ENCODE peak calls at places on chromosome 12, in ten cellular contexts. One of them, this sample, is unnamed. For H3K4me1, the result is how much of the 10 kb centered on the place peaks cover.

GRCh38 chr12:4943067-4943937 is 33.6 kb downstream of the KCNA1 start:
- DNase-seq in thoracic aorta: no peak
- DNase-seq in left lung: no peak
- DNase-seq in A549: no peak
- DNase-seq in upper lobe of right lung: no peak
- DNase-seq in PC-3: no peak
- DNase-seq in gastrocnemius medialis: no peak
- DNase-seq in OCI-LY7: no peak
- DNase-seq in CD8-positive, alpha-beta T cell: no peak
- DNase-seq in body of pancreas: no peak
- DNase-seq in this sample: no peak

GRCh38 chr12:52278931-52279682 is 4.7 kb downstream of the KRT86 start:
- DNase-seq in thoracic aorta: no peak
- DNase-seq in left lung: peak
- DNase-seq in A549: peak
- DNase-seq in upper lobe of right lung: peak
- DNase-seq in PC-3: peak
- DNase-seq in gastrocnemius medialis: peak
- DNase-seq in OCI-LY7: peak
- DNase-seq in CD8-positive, alpha-beta T cell: peak
- DNase-seq in body of pancreas: peak
- DNase-seq in this sample: peak

GRCh38 chr12:113140706-113141105 is 5.1 kb upstream of the RASAL1 start:
- DNase-seq in thoracic aorta: no peak
- DNase-seq in left lung: no peak
- DNase-seq in A549: no peak
- DNase-seq in upper lobe of right lung: no peak
- DNase-seq in PC-3: no peak
- DNase-seq in gastrocnemius medialis: no peak
- DNase-seq in OCI-LY7: no peak
- DNase-seq in CD8-positive, alpha-beta T cell: no peak
- DNase-seq in body of pancreas: no peak
- DNase-seq in this sample: no peak

GRCh38 chr12:116448165-116448756 is 110.9 kb upstream of the MAP1LC3B2 start:
- DNase-seq in thoracic aorta: no peak
- DNase-seq in left lung: no peak
- DNase-seq in A549: no peak
- DNase-seq in upper lobe of right lung: no peak
- DNase-seq in PC-3: peak
- DNase-seq in gastrocnemius medialis: no peak
- DNase-seq in OCI-LY7: no peak
- DNase-seq in CD8-positive, alpha-beta T cell: no peak
- DNase-seq in body of pancreas: no peak
- DNase-seq in this sample: no peak

GRCh38 chr12:121064116-121064515 is 25.1 kb upstream of the OASL start:
- DNase-seq in thoracic aorta: no peak
- DNase-seq in left lung: no peak
- DNase-seq in A549: no peak
- DNase-seq in upper lobe of right lung: no peak
- DNase-seq in PC-3: no peak
- DNase-seq in gastrocnemius medialis: no peak
- DNase-seq in OCI-LY7: no peak
- DNase-seq in CD8-positive, alpha-beta T cell: no peak
- DNase-seq in body of pancreas: no peak
- DNase-seq in this sample: no peak

GRCh38 chr12:76042147-76042546 is 10.6 kb upstream of the PHLDA1 start:
- DNase-seq in thoracic aorta: no peak
- DNase-seq in left lung: no peak
- DNase-seq in A549: no peak
- DNase-seq in upper lobe of right lung: no peak
- DNase-seq in PC-3: no peak
- DNase-seq in gastrocnemius medialis: no peak
- DNase-seq in OCI-LY7: no peak
- DNase-seq in CD8-positive, alpha-beta T cell: no peak
- DNase-seq in body of pancreas: no peak
- DNase-seq in this sample: no peak

GRCh38 chr12:59087077-59087673 is 166.9 kb upstream of the LRIG3 start:
- DNase-seq in thoracic aorta: no peak
- DNase-seq in left lung: no peak
- DNase-seq in A549: no peak
- DNase-seq in upper lobe of right lung: no peak
- DNase-seq in PC-3: peak
- DNase-seq in gastrocnemius medialis: no peak
- DNase-seq in OCI-LY7: no peak
- DNase-seq in CD8-positive, alpha-beta T cell: no peak
- DNase-seq in body of pancreas: peak
- DNase-seq in this sample: no peak

GRCh38 chr12:47576256-47576655 is 129.6 kb downstream of the RPAP3 start:
- DNase-seq in thoracic aorta: no peak
- DNase-seq in left lung: no peak
- DNase-seq in A549: no peak
- DNase-seq in upper lobe of right lung: no peak
- DNase-seq in PC-3: no peak
- DNase-seq in gastrocnemius medialis: no peak
- DNase-seq in OCI-LY7: no peak
- DNase-seq in CD8-positive, alpha-beta T cell: no peak
- DNase-seq in body of pancreas: no peak
- DNase-seq in this sample: no peak

GRCh38 chr12:66623455-66623854 is 55.4 kb downstream of the GRIP1 start:
- DNase-seq in thoracic aorta: no peak
- DNase-seq in left lung: no peak
- DNase-seq in A549: no peak
- DNase-seq in upper lobe of right lung: no peak
- DNase-seq in PC-3: peak
- DNase-seq in gastrocnemius medialis: no peak
- DNase-seq in OCI-LY7: peak
- DNase-seq in CD8-positive, alpha-beta T cell: no peak
- DNase-seq in body of pancreas: no peak
- DNase-seq in this sample: no peak

GRCh38 chr12:19322376-19322775 is 116.9 kb upstream of the AEBP2 start:
- DNase-seq in thoracic aorta: no peak
- DNase-seq in left lung: no peak
- DNase-seq in A549: no peak
- DNase-seq in upper lobe of right lung: no peak
- DNase-seq in PC-3: no peak
- DNase-seq in gastrocnemius medialis: no peak
- DNase-seq in OCI-LY7: no peak
- DNase-seq in CD8-positive, alpha-beta T cell: no peak
- DNase-seq in body of pancreas: no peak
- DNase-seq in this sample: no peak

GRCh38 chr12:4719821-4720636 is at the start of gene GALNT8:
- DNase-seq in thoracic aorta: no peak
- DNase-seq in left lung: no peak
- DNase-seq in A549: no peak
- DNase-seq in upper lobe of right lung: no peak
- DNase-seq in PC-3: peak
- DNase-seq in gastrocnemius medialis: no peak
- DNase-seq in OCI-LY7: no peak
- DNase-seq in CD8-positive, alpha-beta T cell: no peak
- DNase-seq in body of pancreas: no peak
- DNase-seq in this sample: no peak

DNA sequence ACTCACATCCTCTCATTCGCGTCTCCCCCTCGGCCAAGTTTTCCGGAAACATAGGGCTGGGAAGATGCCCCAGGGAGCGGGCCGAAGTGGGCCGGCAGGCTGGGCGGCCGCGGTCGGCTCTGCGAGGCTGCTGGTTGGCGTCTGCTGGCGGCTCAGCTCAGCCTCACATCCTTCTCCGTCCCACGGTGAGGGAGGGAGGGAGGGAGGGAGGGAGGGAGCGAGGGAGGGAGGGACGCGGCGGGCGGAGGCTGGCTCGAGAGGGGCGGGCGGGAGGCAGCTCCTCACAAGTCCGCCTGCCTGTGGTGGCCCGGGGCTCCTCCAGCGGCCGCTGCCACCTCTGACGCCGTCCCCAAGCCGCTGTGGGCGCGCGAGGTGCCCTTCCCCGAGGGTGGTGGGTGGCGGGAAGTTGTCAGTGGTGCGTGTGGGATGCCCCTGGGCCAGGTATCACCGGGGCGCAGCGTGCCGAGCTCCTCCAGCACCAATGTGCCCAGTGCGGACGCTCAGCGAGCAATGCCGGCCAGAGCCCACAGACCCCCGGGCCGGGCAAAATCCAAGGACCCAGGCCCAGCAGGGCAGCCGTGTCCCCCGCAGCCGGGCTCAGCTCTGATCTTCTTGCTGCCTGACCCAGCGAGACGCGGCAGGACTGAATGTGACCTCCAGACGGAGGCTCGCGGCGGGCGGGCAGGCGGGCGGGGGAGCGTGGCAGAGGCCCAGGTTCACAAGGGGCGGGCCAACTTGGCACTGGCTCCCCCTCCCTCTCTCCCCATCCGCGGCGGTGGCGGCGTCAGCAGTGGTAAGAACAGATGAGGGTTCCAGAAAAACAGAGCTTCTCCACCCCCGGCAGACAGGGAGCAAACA is 94.0 kb downstream of the RFLNA start:
- DNase-seq in thoracic aorta: peak
- DNase-seq in left lung: peak
- DNase-seq in A549: peak
- DNase-seq in upper lobe of right lung: peak
- DNase-seq in PC-3: peak
- DNase-seq in gastrocnemius medialis: peak
- DNase-seq in OCI-LY7: no peak
- DNase-seq in CD8-positive, alpha-beta T cell: peak
- DNase-seq in body of pancreas: peak
- DNase-seq in this sample: peak
- H3K27ac ChIP-seq in thoracic aorta: peak
- H3K27ac ChIP-seq in left lung: peak
- H3K27ac ChIP-seq in A549: peak
- H3K27ac ChIP-seq in upper lobe of right lung: peak
- H3K27ac ChIP-seq in PC-3: peak
- H3K27ac ChIP-seq in gastrocnemius medialis: peak
- H3K27ac ChIP-seq in OCI-LY7: no peak
- H3K27ac ChIP-seq in CD8-positive, alpha-beta T cell: no peak
- H3K27ac ChIP-seq in body of pancreas: peak
- H3K27ac ChIP-seq in this sample: peak

GRCh38 chr12:93080994-93081809 is 152.1 kb upstream of the EEA1 start:
- DNase-seq in thoracic aorta: no peak
- DNase-seq in left lung: no peak
- DNase-seq in A549: no peak
- DNase-seq in upper lobe of right lung: no peak
- DNase-seq in PC-3: peak
- DNase-seq in gastrocnemius medialis: no peak
- DNase-seq in OCI-LY7: no peak
- DNase-seq in CD8-positive, alpha-beta T cell: no peak
- DNase-seq in body of pancreas: no peak
- DNase-seq in this sample: no peak

GRCh38 chr12:93079271-93079670 is 150.2 kb upstream of the EEA1 start:
- DNase-seq in thoracic aorta: no peak
- DNase-seq in left lung: no peak
- DNase-seq in A549: no peak
- DNase-seq in upper lobe of right lung: no peak
- DNase-seq in PC-3: no peak
- DNase-seq in gastrocnemius medialis: no peak
- DNase-seq in OCI-LY7: no peak
- DNase-seq in CD8-positive, alpha-beta T cell: no peak
- DNase-seq in body of pancreas: no peak
- DNase-seq in this sample: no peak

GRCh38 chr12:93080452-93080851 is 151.4 kb upstream of the EEA1 start:
- DNase-seq in thoracic aorta: no peak
- DNase-seq in left lung: no peak
- DNase-seq in A549: no peak
- DNase-seq in upper lobe of right lung: no peak
- DNase-seq in PC-3: no peak
- DNase-seq in gastrocnemius medialis: no peak
- DNase-seq in OCI-LY7: no peak
- DNase-seq in CD8-positive, alpha-beta T cell: no peak
- DNase-seq in body of pancreas: no peak
- DNase-seq in this sample: no peak

GRCh38 chr12:93078577-93078976 is 149.5 kb upstream of the EEA1 start:
- DNase-seq in thoracic aorta: no peak
- DNase-seq in left lung: no peak
- DNase-seq in A549: no peak
- DNase-seq in upper lobe of right lung: no peak
- DNase-seq in PC-3: no peak
- DNase-seq in gastrocnemius medialis: no peak
- DNase-seq in OCI-LY7: no peak
- DNase-seq in CD8-positive, alpha-beta T cell: no peak
- DNase-seq in body of pancreas: no peak
- DNase-seq in this sample: no peak

DNA sequence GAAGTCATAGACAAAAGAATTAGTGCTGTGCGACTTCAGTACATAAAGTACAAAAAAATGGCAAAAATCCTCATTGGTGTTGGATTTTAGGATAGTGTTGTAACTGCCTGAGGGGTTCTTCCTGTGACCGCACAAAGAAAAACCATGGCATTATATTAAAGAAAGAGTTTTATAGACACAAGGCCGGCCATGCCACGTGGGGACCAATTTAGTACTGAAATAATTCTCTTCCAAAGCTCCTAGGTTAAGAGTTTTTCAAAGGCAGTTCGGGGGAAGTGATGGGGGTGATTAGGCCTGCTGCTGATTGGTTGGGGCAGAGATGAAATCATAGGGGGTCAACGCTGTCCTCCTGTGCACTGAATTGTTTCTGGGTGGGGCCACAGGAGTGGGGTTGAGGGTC is 150.9 kb upstream of the EEA1 start:
- DNase-seq in thoracic aorta: no peak
- DNase-seq in left lung: no peak
- DNase-seq in A549: no peak
- DNase-seq in upper lobe of right lung: no peak
- DNase-seq in PC-3: no peak
- DNase-seq in gastrocnemius medialis: no peak
- DNase-seq in OCI-LY7: no peak
- DNase-seq in CD8-positive, alpha-beta T cell: no peak
- DNase-seq in body of pancreas: no peak
- DNase-seq in this sample: no peak
- TF ChIP-seq CTCF in thoracic aorta: no peak
- TF ChIP-seq CTCF in left lung: no peak
- TF ChIP-seq CTCF in A549: no peak
- TF ChIP-seq CTCF in upper lobe of right lung: no peak
- TF ChIP-seq CTCF in PC-3: no peak
- TF ChIP-seq CTCF in gastrocnemius medialis: no peak
- TF ChIP-seq CTCF in OCI-LY7: no peak
- TF ChIP-seq CTCF in CD8-positive, alpha-beta T cell: no peak
- TF ChIP-seq CTCF in body of pancreas: no peak
- TF ChIP-seq CTCF in this sample: no peak

GRCh38 chr12:123982269-123982668 is 9.3 kb downstream of the ZNF664 start:
- DNase-seq in thoracic aorta: no peak
- DNase-seq in left lung: no peak
- DNase-seq in A549: no peak
- DNase-seq in upper lobe of right lung: no peak
- DNase-seq in PC-3: no peak
- DNase-seq in gastrocnemius medialis: no peak
- DNase-seq in OCI-LY7: no peak
- DNase-seq in CD8-positive, alpha-beta T cell: no peak
- DNase-seq in body of pancreas: peak
- DNase-seq in this sample: no peak
- H3K4me1 ChIP-seq in thoracic aorta: under half
- H3K4me1 ChIP-seq in left lung: under half
- H3K4me1 ChIP-seq in A549: under half
- H3K4me1 ChIP-seq in upper lobe of right lung: under half
- H3K4me1 ChIP-seq in PC-3: under half
- H3K4me1 ChIP-seq in gastrocnemius medialis: under half
- H3K4me1 ChIP-seq in OCI-LY7: under half
- H3K4me1 ChIP-seq in CD8-positive, alpha-beta T cell: under half
- H3K4me1 ChIP-seq in body of pancreas: under half
- H3K4me1 ChIP-seq in this sample: under half

DNA sequence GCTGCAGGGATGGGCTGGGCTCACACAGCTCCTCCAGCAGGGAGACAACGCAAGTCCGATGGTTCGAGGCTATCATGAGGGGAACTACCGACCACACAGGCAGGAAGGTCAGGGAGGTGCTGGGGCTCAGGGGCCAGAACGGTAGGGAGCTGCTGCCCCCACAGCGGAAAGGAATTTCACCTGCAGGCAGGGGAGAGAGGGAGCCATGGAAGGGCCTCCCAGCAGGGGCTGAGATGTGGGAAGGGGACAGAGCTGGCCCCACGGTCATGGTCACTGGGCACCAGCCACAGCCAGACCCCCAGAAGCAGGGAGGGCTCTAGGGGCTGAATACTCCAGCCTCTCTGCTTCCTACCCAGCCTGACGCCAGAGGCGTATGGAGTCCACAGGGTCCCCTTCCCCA is 103.1 kb downstream of the SCARB1 start:
- DNase-seq in thoracic aorta: no peak
- DNase-seq in left lung: no peak
- DNase-seq in A549: no peak
- DNase-seq in upper lobe of right lung: no peak
- DNase-seq in PC-3: no peak
- DNase-seq in gastrocnemius medialis: no peak
- DNase-seq in OCI-LY7: no peak
- DNase-seq in CD8-positive, alpha-beta T cell: no peak
- DNase-seq in body of pancreas: no peak
- DNase-seq in this sample: no peak
- H3K27ac ChIP-seq in thoracic aorta: no peak
- H3K27ac ChIP-seq in left lung: peak
- H3K27ac ChIP-seq in A549: peak
- H3K27ac ChIP-seq in upper lobe of right lung: no peak
- H3K27ac ChIP-seq in PC-3: no peak
- H3K27ac ChIP-seq in gastrocnemius medialis: no peak
- H3K27ac ChIP-seq in OCI-LY7: no peak
- H3K27ac ChIP-seq in CD8-positive, alpha-beta T cell: no peak
- H3K27ac ChIP-seq in body of pancreas: peak
- H3K27ac ChIP-seq in this sample: no peak

This sample was measured in Peyer's patch.